ENCODE peak calls at places on chromosome 6, in ten cellular contexts. One of them, this sample, is unnamed.

GRCh38 chr6:137647762-137648412 is 153.7 kb upstream of the OLIG3 start:
- DNase-seq in left ventricle myocardium inferior: no peak
- DNase-seq in B cell: no peak
- DNase-seq in body of pancreas: no peak
- DNase-seq in psoas muscle: no peak
- DNase-seq in kidney: no peak
- DNase-seq in epithelial cell of prostate: no peak
- DNase-seq in GM10248: no peak
- DNase-seq in stimulated activated CD8-positive, alpha-beta memory T cell treated with anti-CD3 and anti-CD28 coated beads, Interleukin-4, amount 100 ng/mL, for 1 hour: no peak
- DNase-seq in endodermal cell: no peak
- DNase-seq in this sample: peak

GRCh38 chr6:1395941-1396908 is 6.8 kb downstream of the FOXF2 start:
- DNase-seq in stimulated activated CD8-positive, alpha-beta memory T cell treated with anti-CD3 and anti-CD28 coated beads, Interleukin-4, amount 100 ng/mL, for 1 hour: no peak
- DNase-seq in left ventricle myocardium inferior: no peak
- DNase-seq in GM10248: no peak
- DNase-seq in B cell: no peak
- DNase-seq in endodermal cell: peak
- DNase-seq in epithelial cell of prostate: no peak
- DNase-seq in body of pancreas: no peak
- DNase-seq in psoas muscle: no peak
- DNase-seq in kidney: no peak
- DNase-seq in this sample: no peak

GRCh38 chr6:33249732-33250625 is 21.7 kb downstream of the VPS52 start:
- DNase-seq in GM10248: no peak
- DNase-seq in epithelial cell of prostate: peak
- DNase-seq in kidney: peak
- DNase-seq in body of pancreas: peak
- DNase-seq in stimulated activated CD8-positive, alpha-beta memory T cell treated with anti-CD3 and anti-CD28 coated beads, Interleukin-4, amount 100 ng/mL, for 1 hour: no peak
- DNase-seq in endodermal cell: no peak
- DNase-seq in left ventricle myocardium inferior: no peak
- DNase-seq in psoas muscle: no peak
- DNase-seq in B cell: no peak
- DNase-seq in this sample: peak

GRCh38 chr6:68059894-68060293 is 575.2 kb upstream of the ADGRB3 start:
- DNase-seq in kidney: no peak
- DNase-seq in psoas muscle: no peak
- DNase-seq in epithelial cell of prostate: no peak
- DNase-seq in endodermal cell: no peak
- DNase-seq in B cell: no peak
- DNase-seq in body of pancreas: no peak
- DNase-seq in GM10248: no peak
- DNase-seq in left ventricle myocardium inferior: no peak
- DNase-seq in stimulated activated CD8-positive, alpha-beta memory T cell treated with anti-CD3 and anti-CD28 coated beads, Interleukin-4, amount 100 ng/mL, for 1 hour: no peak
- DNase-seq in this sample: no peak

GRCh38 chr6:33314943-33315752 is 1.3 kb upstream of the TAPBP start:
- DNase-seq in left ventricle myocardium inferior: peak
- DNase-seq in B cell: peak
- DNase-seq in kidney: peak
- DNase-seq in GM10248: no peak
- DNase-seq in body of pancreas: peak
- DNase-seq in stimulated activated CD8-positive, alpha-beta memory T cell treated with anti-CD3 and anti-CD28 coated beads, Interleukin-4, amount 100 ng/mL, for 1 hour: no peak
- DNase-seq in epithelial cell of prostate: no peak
- DNase-seq in endodermal cell: peak
- DNase-seq in psoas muscle: peak
- DNase-seq in this sample: peak

GRCh38 chr6:109892451-109893435 is 85.4 kb upstream of the GPR6 start:
- DNase-seq in left ventricle myocardium inferior: no peak
- DNase-seq in body of pancreas: peak
- DNase-seq in epithelial cell of prostate: peak
- DNase-seq in stimulated activated CD8-positive, alpha-beta memory T cell treated with anti-CD3 and anti-CD28 coated beads, Interleukin-4, amount 100 ng/mL, for 1 hour: no peak
- DNase-seq in psoas muscle: no peak
- DNase-seq in B cell: no peak
- DNase-seq in endodermal cell: peak
- DNase-seq in kidney: no peak
- DNase-seq in GM10248: no peak
- DNase-seq in this sample: peak

GRCh38 chr6:143772110-143772509 is 71.0 kb upstream of the LTV1 start:
- DNase-seq in B cell: no peak
- DNase-seq in stimulated activated CD8-positive, alpha-beta memory T cell treated with anti-CD3 and anti-CD28 coated beads, Interleukin-4, amount 100 ng/mL, for 1 hour: no peak
- DNase-seq in endodermal cell: no peak
- DNase-seq in epithelial cell of prostate: no peak
- DNase-seq in GM10248: no peak
- DNase-seq in body of pancreas: no peak
- DNase-seq in psoas muscle: no peak
- DNase-seq in kidney: no peak
- DNase-seq in left ventricle myocardium inferior: no peak
- DNase-seq in this sample: no peak

GRCh38 chr6:107805504-107805903 is 18.6 kb downstream of the SCML4 start:
- DNase-seq in body of pancreas: no peak
- DNase-seq in GM10248: no peak
- DNase-seq in epithelial cell of prostate: no peak
- DNase-seq in psoas muscle: no peak
- DNase-seq in stimulated activated CD8-positive, alpha-beta memory T cell treated with anti-CD3 and anti-CD28 coated beads, Interleukin-4, amount 100 ng/mL, for 1 hour: no peak
- DNase-seq in kidney: no peak
- DNase-seq in left ventricle myocardium inferior: no peak
- DNase-seq in endodermal cell: peak
- DNase-seq in B cell: no peak
- DNase-seq in this sample: no peak

GRCh38 chr6:44782198-44782597 is 394.7 kb downstream of the CDC5L start:
- DNase-seq in body of pancreas: no peak
- DNase-seq in psoas muscle: no peak
- DNase-seq in stimulated activated CD8-positive, alpha-beta memory T cell treated with anti-CD3 and anti-CD28 coated beads, Interleukin-4, amount 100 ng/mL, for 1 hour: no peak
- DNase-seq in kidney: no peak
- DNase-seq in GM10248: no peak
- DNase-seq in B cell: no peak
- DNase-seq in endodermal cell: no peak
- DNase-seq in epithelial cell of prostate: no peak
- DNase-seq in left ventricle myocardium inferior: no peak
- DNase-seq in this sample: no peak

GRCh38 chr6:133435065-133435728 is 194.0 kb downstream of the EYA4 start:
- DNase-seq in epithelial cell of prostate: no peak
- DNase-seq in B cell: no peak
- DNase-seq in stimulated activated CD8-positive, alpha-beta memory T cell treated with anti-CD3 and anti-CD28 coated beads, Interleukin-4, amount 100 ng/mL, for 1 hour: no peak
- DNase-seq in GM10248: no peak
- DNase-seq in endodermal cell: no peak
- DNase-seq in body of pancreas: no peak
- DNase-seq in left ventricle myocardium inferior: peak
- DNase-seq in psoas muscle: peak
- DNase-seq in kidney: no peak
- DNase-seq in this sample: no peak

GRCh38 chr6:117617766-117618035 is 15.4 kb upstream of the GOPC start:
- DNase-seq in left ventricle myocardium inferior: no peak
- DNase-seq in stimulated activated CD8-positive, alpha-beta memory T cell treated with anti-CD3 and anti-CD28 coated beads, Interleukin-4, amount 100 ng/mL, for 1 hour: no peak
- DNase-seq in GM10248: no peak
- DNase-seq in body of pancreas: no peak
- DNase-seq in psoas muscle: no peak
- DNase-seq in B cell: no peak
- DNase-seq in kidney: no peak
- DNase-seq in endodermal cell: no peak
- DNase-seq in epithelial cell of prostate: no peak
- DNase-seq in this sample: no peak

GRCh38 chr6:53496797-53497196 is 48.1 kb downstream of the GCLC start:
- DNase-seq in epithelial cell of prostate: peak
- DNase-seq in endodermal cell: no peak
- DNase-seq in B cell: no peak
- DNase-seq in GM10248: no peak
- DNase-seq in psoas muscle: no peak
- DNase-seq in left ventricle myocardium inferior: no peak
- DNase-seq in body of pancreas: no peak
- DNase-seq in kidney: no peak
- DNase-seq in stimulated activated CD8-positive, alpha-beta memory T cell treated with anti-CD3 and anti-CD28 coated beads, Interleukin-4, amount 100 ng/mL, for 1 hour: no peak
- DNase-seq in this sample: peak

GRCh38 chr6:40328988-40329545 is 258.1 kb downstream of the LRFN2 start:
- DNase-seq in left ventricle myocardium inferior: no peak
- DNase-seq in GM10248: no peak
- DNase-seq in epithelial cell of prostate: no peak
- DNase-seq in body of pancreas: no peak
- DNase-seq in kidney: no peak
- DNase-seq in endodermal cell: peak
- DNase-seq in B cell: no peak
- DNase-seq in psoas muscle: no peak
- DNase-seq in stimulated activated CD8-positive, alpha-beta memory T cell treated with anti-CD3 and anti-CD28 coated beads, Interleukin-4, amount 100 ng/mL, for 1 hour: no peak
- DNase-seq in this sample: no peak

GRCh38 chr6:106089981-106090380 is 3.8 kb downstream of the PRDM1 start:
- DNase-seq in kidney: no peak
- DNase-seq in left ventricle myocardium inferior: no peak
- DNase-seq in endodermal cell: no peak
- DNase-seq in psoas muscle: no peak
- DNase-seq in body of pancreas: no peak
- DNase-seq in stimulated activated CD8-positive, alpha-beta memory T cell treated with anti-CD3 and anti-CD28 coated beads, Interleukin-4, amount 100 ng/mL, for 1 hour: no peak
- DNase-seq in epithelial cell of prostate: no peak
- DNase-seq in GM10248: no peak
- DNase-seq in B cell: no peak
- DNase-seq in this sample: no peak

GRCh38 chr6:11810039-11810541 is 31.5 kb upstream of the ADTRP start:
- DNase-seq in endodermal cell: no peak
- DNase-seq in stimulated activated CD8-positive, alpha-beta memory T cell treated with anti-CD3 and anti-CD28 coated beads, Interleukin-4, amount 100 ng/mL, for 1 hour: no peak
- DNase-seq in B cell: no peak
- DNase-seq in psoas muscle: peak
- DNase-seq in GM10248: no peak
- DNase-seq in left ventricle myocardium inferior: peak
- DNase-seq in body of pancreas: peak
- DNase-seq in kidney: peak
- DNase-seq in epithelial cell of prostate: peak
- DNase-seq in this sample: peak

GRCh38 chr6:161186173-161186769 is 87.6 kb downstream of the AGPAT4 start:
- DNase-seq in psoas muscle: no peak
- DNase-seq in epithelial cell of prostate: peak
- DNase-seq in kidney: no peak
- DNase-seq in body of pancreas: no peak
- DNase-seq in stimulated activated CD8-positive, alpha-beta memory T cell treated with anti-CD3 and anti-CD28 coated beads, Interleukin-4, amount 100 ng/mL, for 1 hour: no peak
- DNase-seq in endodermal cell: no peak
- DNase-seq in left ventricle myocardium inferior: no peak
- DNase-seq in B cell: no peak
- DNase-seq in GM10248: no peak
- DNase-seq in this sample: peak

GRCh38 chr6:53336070-53336469 is 12.7 kb downstream of the ELOVL5 start:
- DNase-seq in kidney: no peak
- DNase-seq in body of pancreas: no peak
- DNase-seq in epithelial cell of prostate: no peak
- DNase-seq in psoas muscle: no peak
- DNase-seq in endodermal cell: no peak
- DNase-seq in GM10248: no peak
- DNase-seq in B cell: no peak
- DNase-seq in stimulated activated CD8-positive, alpha-beta memory T cell treated with anti-CD3 and anti-CD28 coated beads, Interleukin-4, amount 100 ng/mL, for 1 hour: no peak
- DNase-seq in left ventricle myocardium inferior: no peak
- DNase-seq in this sample: no peak

GRCh38 chr6:4059115-4059777 is 19.7 kb downstream of the FAM217A start:
- DNase-seq in kidney: no peak
- DNase-seq in body of pancreas: no peak
- DNase-seq in GM10248: no peak
- DNase-seq in psoas muscle: no peak
- DNase-seq in B cell: no peak
- DNase-seq in endodermal cell: peak
- DNase-seq in left ventricle myocardium inferior: no peak
- DNase-seq in epithelial cell of prostate: peak
- DNase-seq in stimulated activated CD8-positive, alpha-beta memory T cell treated with anti-CD3 and anti-CD28 coated beads, Interleukin-4, amount 100 ng/mL, for 1 hour: peak
- DNase-seq in this sample: peak

GRCh38 chr6:139433647-139434419 is 59.4 kb upstream of the CITED2 start:
- DNase-seq in epithelial cell of prostate: peak
- DNase-seq in left ventricle myocardium inferior: no peak
- DNase-seq in body of pancreas: no peak
- DNase-seq in endodermal cell: no peak
- DNase-seq in B cell: no peak
- DNase-seq in kidney: no peak
- DNase-seq in stimulated activated CD8-positive, alpha-beta memory T cell treated with anti-CD3 and anti-CD28 coated beads, Interleukin-4, amount 100 ng/mL, for 1 hour: no peak
- DNase-seq in GM10248: no peak
- DNase-seq in psoas muscle: no peak
- DNase-seq in this sample: no peak

GRCh38 chr6:2351807-2352431 is 106.5 kb upstream of the GMDS start:
- DNase-seq in GM10248: no peak
- DNase-seq in left ventricle myocardium inferior: no peak
- DNase-seq in B cell: no peak
- DNase-seq in stimulated activated CD8-positive, alpha-beta memory T cell treated with anti-CD3 and anti-CD28 coated beads, Interleukin-4, amount 100 ng/mL, for 1 hour: no peak
- DNase-seq in kidney: no peak
- DNase-seq in psoas muscle: no peak
- DNase-seq in epithelial cell of prostate: no peak
- DNase-seq in endodermal cell: no peak
- DNase-seq in body of pancreas: no peak
- DNase-seq in this sample: no peak

GRCh38 chr6:129661478-129662405 is 48.2 kb downstream of the ARHGAP18 start:
- DNase-seq in kidney: no peak
- DNase-seq in B cell: no peak
- DNase-seq in body of pancreas: no peak
- DNase-seq in left ventricle myocardium inferior: no peak
- DNase-seq in stimulated activated CD8-positive, alpha-beta memory T cell treated with anti-CD3 and anti-CD28 coated beads, Interleukin-4, amount 100 ng/mL, for 1 hour: no peak
- DNase-seq in GM10248: no peak
- DNase-seq in endodermal cell: no peak
- DNase-seq in psoas muscle: no peak
- DNase-seq in epithelial cell of prostate: no peak
- DNase-seq in this sample: no peak

GRCh38 chr6:34586327-34587040 is 30.4 kb upstream of the SPDEF start:
- DNase-seq in body of pancreas: no peak
- DNase-seq in GM10248: no peak
- DNase-seq in stimulated activated CD8-positive, alpha-beta memory T cell treated with anti-CD3 and anti-CD28 coated beads, Interleukin-4, amount 100 ng/mL, for 1 hour: no peak
- DNase-seq in psoas muscle: no peak
- DNase-seq in B cell: no peak
- DNase-seq in left ventricle myocardium inferior: no peak
- DNase-seq in kidney: no peak
- DNase-seq in epithelial cell of prostate: no peak
- DNase-seq in endodermal cell: peak
- DNase-seq in this sample: no peak

GRCh38 chr6:130453230-130453629 is 87.4 kb downstream of the TMEM200A start:
- DNase-seq in GM10248: no peak
- DNase-seq in left ventricle myocardium inferior: no peak
- DNase-seq in endodermal cell: no peak
- DNase-seq in kidney: no peak
- DNase-seq in body of pancreas: no peak
- DNase-seq in psoas muscle: no peak
- DNase-seq in B cell: no peak
- DNase-seq in stimulated activated CD8-positive, alpha-beta memory T cell treated with anti-CD3 and anti-CD28 coated beads, Interleukin-4, amount 100 ng/mL, for 1 hour: no peak
- DNase-seq in epithelial cell of prostate: no peak
- DNase-seq in this sample: peak

GRCh38 chr6:164520916-164521315 is 788.5 kb downstream of the C6orf118 start:
- DNase-seq in kidney: no peak
- DNase-seq in body of pancreas: no peak
- DNase-seq in left ventricle myocardium inferior: no peak
- DNase-seq in stimulated activated CD8-positive, alpha-beta memory T cell treated with anti-CD3 and anti-CD28 coated beads, Interleukin-4, amount 100 ng/mL, for 1 hour: no peak
- DNase-seq in psoas muscle: no peak
- DNase-seq in epithelial cell of prostate: no peak
- DNase-seq in endodermal cell: no peak
- DNase-seq in B cell: no peak
- DNase-seq in GM10248: no peak
- DNase-seq in this sample: no peak

GRCh38 chr6:12653396-12653910 is 63.1 kb upstream of the PHACTR1 start:
- DNase-seq in B cell: no peak
- DNase-seq in left ventricle myocardium inferior: no peak
- DNase-seq in GM10248: no peak
- DNase-seq in body of pancreas: no peak
- DNase-seq in endodermal cell: no peak
- DNase-seq in psoas muscle: no peak
- DNase-seq in epithelial cell of prostate: no peak
- DNase-seq in stimulated activated CD8-positive, alpha-beta memory T cell treated with anti-CD3 and anti-CD28 coated beads, Interleukin-4, amount 100 ng/mL, for 1 hour: no peak
- DNase-seq in kidney: no peak
- DNase-seq in this sample: no peak

This sample was measured in mammary epithelial cell.